ENCODE peak calls at places on chromosomes 12 and 14, in seven cellular contexts. B is HepG2, A is SK-N-SH, K is K562, F is HCT116, R is H1, E is GM12878. Z is an unnamed sample.

GRCh38 chr14:103697601-103698379 is 17.5 kb downstream of the XRCC3 start:
- DNase-seq in K (no peak), F (no peak), R (no peak), A (no peak), E (no peak), B (no peak), Z (no peak)

GRCh38 chr12:19757317-19757877 is 318.1 kb downstream of the AEBP2 start:
- DNase-seq in R (no peak), K (no peak), A (peak; percentile 31), E (peak; percentile 5), B (no peak), F (peak; percentile 19), Z (peak; percentile 50)

GRCh38 chr12:104424955-104425354 is 31.8 kb upstream of the CHST11 start:
- DNase-seq in B (no peak), F (no peak), K (no peak), R (no peak), A (no peak), E (no peak), Z (no peak)

GRCh38 chr14:95507174-95507573 is 9.3 kb downstream of the SYNE3 start:
- DNase-seq in A (no peak), F (no peak), K (peak; percentile 62), B (no peak), E (no peak), R (no peak), Z (peak; percentile 55)

GRCh38 chr14:106875503-106875902 is 1349.1 kb downstream of the TMEM121 start:
- DNase-seq in B (no peak), A (no peak), R (no peak), K (no peak), F (no peak), E (no peak), Z (peak; percentile 69)

GRCh38 chr14:22084393-22085281 is 411.0 kb upstream of the OR4E1 start:
- DNase-seq in A (peak; percentile 27), F (peak; percentile 49), B (peak; percentile 76), R (no peak), E (peak; percentile 8), K (peak; percentile 8), Z (peak; percentile 59)

GRCh38 chr12:50055831-50056628 is 1.4 kb upstream of the ASIC1 start:
- DNase-seq in A (peak; percentile 86), E (no peak), R (no peak), B (peak; percentile 30), K (peak; percentile 77), F (peak; percentile 48), Z (peak; percentile 89)

GRCh38 chr12:58349161-58349560 is 407.8 kb downstream of the ATP23 start:
- DNase-seq in B (no peak), K (no peak), E (no peak), F (no peak), R (no peak), A (no peak), Z (no peak)

GRCh38 chr12:53051881-53052412 is 2.1 kb downstream of the TNS2 start:
- DNase-seq in B (no peak), F (no peak), A (no peak), K (no peak), R (no peak), E (no peak), Z (no peak)

GRCh38 chr14:96949594-96949993 is 152.4 kb downstream of the VRK1 start:
- DNase-seq in R (no peak), A (no peak), F (no peak), K (no peak), B (no peak), E (no peak), Z (no peak)

GRCh38 chr12:61993734-61994345 is 266.4 kb upstream of the USP15 start:
- DNase-seq in A (no peak), R (no peak), B (peak; percentile 14), E (no peak), F (peak; percentile 48), K (peak; percentile 9), Z (peak; percentile 75)

GRCh38 chr14:56219666-56220413 is 101.6 kb downstream of the PELI2 start:
- DNase-seq in A (no peak), F (no peak), B (no peak), K (peak; percentile 77), E (no peak), R (no peak), Z (no peak)

GRCh38 chr12:6904280-6905276 is at the start of gene LRRC23:
- DNase-seq in A (peak; percentile 88), B (peak; percentile 90), R (peak; percentile 96), K (peak; percentile 88), F (peak; percentile 95), E (peak; percentile 87), Z (peak; percentile 54)

GRCh38 chr14:36844443-36844842 is 182.8 kb downstream of the PAX9 start:
- DNase-seq in A (no peak), E (no peak), K (no peak), F (no peak), B (no peak), R (no peak), Z (peak; percentile 46)

GRCh38 chr12:12461281-12461922 is 101.3 kb downstream of the DUSP16 start:
- DNase-seq in E (no peak), K (no peak), B (no peak), F (no peak), R (no peak), A (no peak), Z (no peak)

GRCh38 chr12:53518381-53518780 is 11.1 kb upstream of the NPFF start:
- DNase-seq in E (no peak), A (no peak), K (no peak), F (no peak), R (no peak), B (no peak), Z (no peak)

DNA sequence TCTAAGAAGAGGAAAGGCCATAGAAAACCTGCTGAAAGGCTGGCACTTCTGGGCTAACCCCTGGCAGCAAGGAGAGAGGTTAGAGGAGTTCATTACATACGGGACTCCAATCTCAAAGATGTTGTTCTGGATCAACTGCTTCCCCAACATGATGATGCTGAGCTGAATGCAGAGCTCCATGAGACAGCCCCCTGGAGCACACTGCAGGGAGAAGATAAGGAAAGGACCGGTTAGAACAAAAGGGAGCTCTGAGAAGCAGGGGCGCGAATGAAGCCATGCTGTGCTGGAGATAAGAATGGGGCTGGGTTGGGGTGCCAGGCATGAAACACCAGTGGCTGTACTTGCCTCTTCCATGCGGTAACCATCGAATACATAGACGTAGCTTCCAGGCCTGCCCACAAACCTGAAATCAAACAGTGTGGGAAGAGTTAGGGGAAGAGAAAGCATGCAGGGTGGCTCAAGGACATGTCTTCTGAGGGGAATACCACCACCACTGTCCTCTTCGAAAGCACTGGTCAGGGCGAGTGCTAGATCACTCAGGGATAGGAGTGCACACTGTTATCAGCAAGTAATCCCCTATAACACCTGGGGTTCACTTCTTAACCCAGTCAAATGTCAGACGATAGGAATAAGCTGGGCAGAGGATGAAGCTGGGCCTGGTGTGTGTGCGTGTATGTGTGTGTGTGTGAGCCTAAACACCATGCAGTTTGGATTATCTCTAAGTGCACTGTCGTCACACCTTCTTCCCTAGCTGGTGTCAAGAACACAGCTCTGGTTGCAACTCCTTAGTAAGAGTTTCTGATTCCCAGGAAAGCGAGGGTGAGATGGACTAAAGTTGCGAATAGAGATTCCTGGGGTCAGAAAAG is 180.9 kb downstream of the NTF3 start:
- DNase-seq in K (peak; percentile 84), R (no peak), B (no peak), A (no peak), E (no peak), F (no peak), Z (no peak)
- TF ChIP-seq JUND in K (peak; percentile 31), R (no peak), B (no peak), A (no peak), E (no peak), F (no peak), Z (no peak)

GRCh38 chr12:95532851-95533250 is 18.4 kb downstream of the USP44 start:
- DNase-seq in R (no peak), A (no peak), F (no peak), E (no peak), B (peak; percentile 5), K (no peak), Z (no peak)
- TF ChIP-seq JUND in R (no peak), A (no peak), F (no peak), E (no peak), B (no peak), K (no peak), Z (no peak)

DNA sequence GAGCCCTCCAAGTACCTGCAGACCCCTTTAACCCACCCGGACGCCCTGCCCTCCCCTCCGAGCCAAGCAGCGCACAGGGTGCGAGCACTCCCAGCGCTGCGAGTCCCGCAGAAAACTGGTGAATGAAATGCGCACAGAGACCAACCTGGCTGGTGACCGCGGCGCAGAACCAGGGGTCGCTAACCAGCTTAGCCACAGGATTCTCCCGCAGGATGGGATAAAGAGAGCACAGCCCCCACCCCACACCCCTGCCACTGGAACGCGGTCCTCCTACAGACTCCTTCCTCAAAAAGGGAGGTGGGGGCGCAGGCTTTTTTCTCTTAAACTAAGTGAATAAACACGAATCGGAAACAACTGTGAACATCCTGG is 1.0 kb downstream of the ATP2B1 start:
- DNase-seq in K (peak; percentile 20), R (no peak), E (no peak), F (no peak), A (peak; percentile 60), B (peak; percentile 16), Z (no peak)
- TF ChIP-seq JUND in K (no peak), R (no peak), E (no peak), F (no peak), A (no peak), B (no peak), Z (no peak)

DNA sequence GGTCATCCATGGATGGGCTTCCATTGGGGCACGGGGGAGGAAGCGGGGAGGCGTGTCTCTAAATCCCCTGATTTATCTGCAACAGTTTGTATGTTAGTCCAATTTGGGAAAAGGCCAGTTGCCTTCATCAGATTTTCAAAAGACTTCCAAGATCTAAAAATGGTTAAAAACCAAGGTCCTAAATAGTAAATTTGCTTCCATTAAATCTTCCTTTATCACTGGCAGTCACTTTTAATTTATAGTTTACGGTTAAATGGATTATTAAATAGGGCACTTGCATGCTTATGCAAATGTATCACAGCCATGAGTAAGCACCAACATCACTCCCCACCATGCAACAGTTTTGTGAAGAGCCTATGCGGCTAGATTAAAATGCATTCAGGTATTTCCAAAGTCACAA is 108.1 kb upstream of the GPHB5 start:
- DNase-seq in K (no peak), A (no peak), B (no peak), F (no peak), R (no peak), E (no peak), Z (no peak)
- TF ChIP-seq JUND in K (no peak), A (no peak), B (no peak), F (no peak), R (no peak), E (no peak), Z (no peak)

GRCh38 chr12:122836027-122836921 is 1.0 kb downstream of the HIP1R start:
- DNase-seq in F (no peak), E (peak; percentile 38), A (peak; percentile 41), K (peak; percentile 67), R (no peak), B (peak; percentile 66), Z (peak; percentile 97)
- TF ChIP-seq JUND in F (no peak), E (no peak), A (no peak), K (no peak), R (no peak), B (no peak), Z (no peak)

GRCh38 chr12:115914122-115914521 is 363.4 kb downstream of the MED13L start:
- DNase-seq in E (no peak), K (no peak), F (no peak), B (no peak), A (no peak), R (no peak), Z (no peak)

GRCh38 chr12:115912440-115912839 is 365.1 kb downstream of the MED13L start:
- DNase-seq in A (no peak), R (no peak), E (no peak), B (no peak), K (no peak), F (no peak), Z (no peak)

GRCh38 chr12:115911360-115911759 is 366.1 kb downstream of the MED13L start:
- DNase-seq in B (no peak), R (no peak), A (no peak), K (no peak), E (no peak), F (no peak), Z (no peak)

GRCh38 chr12:115910057-115910456 is 367.4 kb downstream of the MED13L start:
- DNase-seq in K (no peak), R (no peak), F (no peak), E (no peak), B (no peak), A (no peak), Z (no peak)
- TF ChIP-seq JUND in K (no peak), R (no peak), F (no peak), E (no peak), B (no peak), A (no peak), Z (no peak)